ENCODE peak calls at places on chromosomes 16 and 17, in eight cellular contexts. E is psoas muscle; F is GM23338; G is fibroblast of lung; C is substantia nigra; V is colonic mucosa; A is prostate gland; R is CD8-positive, alpha-beta memory T cell. X is an unnamed sample.

GRCh38 chr16:88466175-88466862 is 13.2 kb downstream of the ZFPM1 start:
- DNase-seq in E (no peak), F (no peak), G (no peak), C (no peak), V (no peak), A (no peak), R (no peak), X (no peak)

GRCh38 chr16:84973226-84973625 is 38.1 kb downstream of the ZDHHC7 start:
- DNase-seq in E (no peak), F (no peak), G (no peak), C (no peak), V (no peak), A (no peak), R (no peak), X (no peak)

GRCh38 chr16:9787717-9788116 is 394.5 kb downstream of the GRIN2A start:
- DNase-seq in E (no peak), F (no peak), G (peak), C (no peak), V (no peak), A (no peak), R (no peak), X (no peak)

GRCh38 chr17:79280822-79281572 is 206.4 kb downstream of the ENGASE start:
- DNase-seq in E (no peak), F (no peak), G (no peak), C (no peak), V (no peak), A (no peak), R (no peak), X (no peak)

GRCh38 chr16:19717319-19717718 is 708 bp downstream of the KNOP1 start:
- DNase-seq in E (no peak), F (peak), G (peak), C (no peak), V (no peak), A (no peak), R (no peak), X (no peak)

GRCh38 chr17:42274273-42274542 is 2.0 kb downstream of the STAT5B start:
- DNase-seq in E (no peak), F (no peak), G (no peak), C (no peak), V (no peak), A (no peak), R (no peak), X (no peak)

GRCh38 chr17:66426397-66427033 is 124.1 kb downstream of the PRKCA start:
- DNase-seq in E (no peak), F (peak), G (peak), C (no peak), V (peak), A (no peak), R (peak), X (no peak)

GRCh38 chr16:86508947-86509758 is 1.2 kb upstream of the FOXF1 start:
- DNase-seq in E (peak), F (peak), G (peak), C (no peak), V (peak), A (no peak), R (no peak), X (peak)

GRCh38 chr17:58351710-58352017 is 337 bp downstream of the SUPT4H1 start:
- DNase-seq in E (no peak), F (peak), G (no peak), C (no peak), V (no peak), A (no peak), R (no peak), X (no peak)

GRCh38 chr17:49259663-49260010 is 29.1 kb upstream of the PHOSPHO1 start:
- DNase-seq in E (no peak), F (no peak), G (no peak), C (no peak), V (no peak), A (no peak), R (no peak), X (no peak)

GRCh38 chr17:39573447-39574298 is 34.0 kb downstream of the NEUROD2 start:
- DNase-seq in E (peak), F (peak), G (peak), C (no peak), V (peak), A (peak), R (no peak), X (peak)

GRCh38 chr16:30813821-30814189 is 26.8 kb upstream of the ZNF629 start:
- DNase-seq in E (no peak), F (no peak), G (peak), C (no peak), V (no peak), A (no peak), R (no peak), X (no peak)

GRCh38 chr17:79299349-79299748 is 224.7 kb downstream of the ENGASE start:
- DNase-seq in E (no peak), F (no peak), G (no peak), C (no peak), V (no peak), A (no peak), R (no peak), X (no peak)

GRCh38 chr16:75593825-75594820 is 27.9 kb downstream of the GABARAPL2 start:
- DNase-seq in E (no peak), F (peak), G (peak), C (no peak), V (no peak), A (no peak), R (no peak), X (peak)

GRCh38 chr16:73176577-73177013 is 128.7 kb upstream of the ZFHX3 start:
- DNase-seq in E (no peak), F (no peak), G (peak), C (no peak), V (no peak), A (no peak), R (no peak), X (peak)

GRCh38 chr17:5042152-5043022 is 7.2 kb upstream of the SLC52A1 start:
- DNase-seq in E (no peak), F (no peak), G (no peak), C (no peak), V (peak), A (no peak), R (peak), X (no peak)

GRCh38 chr17:79549111-79549915 is 61.5 kb downstream of the RBFOX3 start:
- DNase-seq in E (peak), F (peak), G (no peak), C (no peak), V (no peak), A (no peak), R (no peak), X (no peak)

GRCh38 chr16:83802135-83802534 is 5.6 kb upstream of the HSBP1 start:
- DNase-seq in E (no peak), F (peak), G (peak), C (no peak), V (no peak), A (peak), R (no peak), X (peak)
- H3K27ac ChIP-seq in E (no peak), F (peak), G (peak), C (peak), V (no peak), A (peak), R (no peak), X (no peak)

GRCh38 chr17:8144401-8145295 is 7.6 kb downstream of the PER1 start:
- DNase-seq in E (no peak), F (no peak), G (no peak), C (no peak), V (no peak), A (no peak), R (peak), X (no peak)

GRCh38 chr17:8147805-8148404 is 4.3 kb downstream of the PER1 start:
- DNase-seq in E (no peak), F (no peak), G (no peak), C (no peak), V (no peak), A (no peak), R (no peak), X (no peak)

GRCh38 chr17:8147141-8147804 is 4.9 kb downstream of the PER1 start:
- DNase-seq in E (peak), F (no peak), G (no peak), C (no peak), V (no peak), A (no peak), R (no peak), X (no peak)

GRCh38 chr17:8145811-8146210 is 6.4 kb downstream of the PER1 start:
- DNase-seq in E (peak), F (no peak), G (no peak), C (no peak), V (no peak), A (no peak), R (no peak), X (no peak)

GRCh38 chr17:8146381-8147140 is 5.6 kb downstream of the PER1 start:
- DNase-seq in E (no peak), F (no peak), G (no peak), C (no peak), V (no peak), A (no peak), R (peak), X (no peak)
- H3K27ac ChIP-seq in E (peak), F (no peak), G (no peak), C (no peak), V (no peak), A (peak), R (no peak), X (peak)

GRCh38 chr17:12422632-12423031 is 243.1 kb upstream of the MYOCD start:
- DNase-seq in E (no peak), F (no peak), G (no peak), C (no peak), V (no peak), A (peak), R (no peak), X (no peak)
- H3K27ac ChIP-seq in E (no peak), F (no peak), G (no peak), C (no peak), V (no peak), A (no peak), R (no peak), X (no peak)

GRCh38 chr17:76452646-76453430 is at the start of gene UBE2O:
- DNase-seq in E (peak), F (peak), G (peak), C (peak), V (peak), A (peak), R (peak), X (peak)

GRCh38 chr17:76449126-76449525 is 3.8 kb downstream of the UBE2O start:
- DNase-seq in E (no peak), F (no peak), G (peak), C (no peak), V (no peak), A (no peak), R (no peak), X (no peak)

GRCh38 chr17:76453431-76453743 is 435 bp upstream of the UBE2O start:
- DNase-seq in E (no peak), F (no peak), G (no peak), C (no peak), V (no peak), A (no peak), R (no peak), X (no peak)

GRCh38 chr17:76451480-76451879 is 1.5 kb downstream of the UBE2O start:
- DNase-seq in E (no peak), F (no peak), G (no peak), C (no peak), V (no peak), A (no peak), R (no peak), X (no peak)

GRCh38 chr17:76452102-76452645 is 778 bp downstream of the UBE2O start:
- DNase-seq in E (no peak), F (no peak), G (no peak), C (no peak), V (no peak), A (no peak), R (peak), X (no peak)
- H3K27ac ChIP-seq in E (peak), F (no peak), G (peak), C (peak), V (no peak), A (peak), R (peak), X (peak)

GRCh38 chr16:10880609-10881452 is 3.8 kb downstream of the CIITA start:
- DNase-seq in E (no peak), F (no peak), G (no peak), C (no peak), V (no peak), A (no peak), R (no peak), X (no peak)
- H3K27ac ChIP-seq in E (peak), F (no peak), G (no peak), C (no peak), V (no peak), A (no peak), R (no peak), X (no peak)